ENCODE peak calls at places on chromosomes 7 and 10, in four cellular contexts. R is PC-3, Q is GM23248, Y is HCT116. G is an unnamed sample. For H3K9me2, the result is how much of the 10 kb centered on the place peaks cover.

GRCh38 chr7:101564778-101565211 is 64.3 kb downstream of the MYL10 start:
- DNase-seq in R (peak), Q (peak), Y (peak), G (peak)

GRCh38 chr7:42694894-42695553 is 216.8 kb downstream of the C7orf25 start:
- DNase-seq in R (peak), Q (peak), Y (no peak), G (no peak)

GRCh38 chr10:47438857-47439474 is 44.9 kb downstream of the ANXA8 start:
- DNase-seq in R (peak), Q (peak), Y (peak), G (peak)

GRCh38 chr7:33903770-33904679 is 1.3 kb upstream of the BMPER start:
- DNase-seq in R (no peak), Q (peak), Y (no peak), G (no peak)

GRCh38 chr7:101754432-101755159 is 62.8 kb upstream of the CUX1 start:
- DNase-seq in R (peak), Q (peak), Y (no peak), G (no peak)

GRCh38 chr10:60312818-60313588 is 76.7 kb downstream of the ANK3 start:
- DNase-seq in R (peak), Q (peak), Y (peak), G (no peak)

GRCh38 chr7:156639426-156640256 is 933 bp upstream of the RNF32 start:
- DNase-seq in R (no peak), Q (peak), Y (no peak), G (no peak)

GRCh38 chr7:112162161-112163020 is 43.8 kb downstream of the DOCK4 start:
- DNase-seq in R (peak), Q (no peak), Y (no peak), G (no peak)

GRCh38 chr7:102220229-102220850 is 66.3 kb upstream of the SH2B2 start:
- DNase-seq in R (no peak), Q (no peak), Y (no peak), G (no peak)

GRCh38 chr7:133845005-133845404 is 282.1 kb upstream of the LRGUK start:
- DNase-seq in R (no peak), Q (no peak), Y (no peak), G (no peak)

GRCh38 chr10:91567815-91568214 is 65.1 kb downstream of the PPP1R3C start:
- DNase-seq in R (no peak), Q (peak), Y (no peak), G (no peak)

GRCh38 chr10:80265740-80266512 is 23.5 kb downstream of the MAT1A start:
- DNase-seq in R (no peak), Q (no peak), Y (no peak), G (no peak)

GRCh38 chr10:116721991-116722392 is 20.4 kb downstream of the HSPA12A start:
- DNase-seq in R (no peak), Q (no peak), Y (no peak), G (no peak)

GRCh38 chr7:39085189-39085588 is 107.5 kb downstream of the POU6F2 start:
- DNase-seq in R (no peak), Q (no peak), Y (no peak), G (no peak)
- H2AFZ ChIP-seq in R (no peak), Q (no peak), Y (no peak), G (no peak)

GRCh38 chr7:131899271-131900030 is 343.0 kb upstream of the PODXL start:
- DNase-seq in R (no peak), Q (peak), Y (no peak), G (no peak)

GRCh38 chr7:131896189-131896855 is 339.9 kb upstream of the PODXL start:
- DNase-seq in R (no peak), Q (no peak), Y (no peak), G (no peak)

GRCh38 chr7:131895541-131896173 is 339.2 kb upstream of the PODXL start:
- DNase-seq in R (peak), Q (peak), Y (peak), G (no peak)

GRCh38 chr7:131893627-131894345 is 337.4 kb upstream of the PODXL start:
- DNase-seq in R (no peak), Q (peak), Y (no peak), G (no peak)

DNA sequence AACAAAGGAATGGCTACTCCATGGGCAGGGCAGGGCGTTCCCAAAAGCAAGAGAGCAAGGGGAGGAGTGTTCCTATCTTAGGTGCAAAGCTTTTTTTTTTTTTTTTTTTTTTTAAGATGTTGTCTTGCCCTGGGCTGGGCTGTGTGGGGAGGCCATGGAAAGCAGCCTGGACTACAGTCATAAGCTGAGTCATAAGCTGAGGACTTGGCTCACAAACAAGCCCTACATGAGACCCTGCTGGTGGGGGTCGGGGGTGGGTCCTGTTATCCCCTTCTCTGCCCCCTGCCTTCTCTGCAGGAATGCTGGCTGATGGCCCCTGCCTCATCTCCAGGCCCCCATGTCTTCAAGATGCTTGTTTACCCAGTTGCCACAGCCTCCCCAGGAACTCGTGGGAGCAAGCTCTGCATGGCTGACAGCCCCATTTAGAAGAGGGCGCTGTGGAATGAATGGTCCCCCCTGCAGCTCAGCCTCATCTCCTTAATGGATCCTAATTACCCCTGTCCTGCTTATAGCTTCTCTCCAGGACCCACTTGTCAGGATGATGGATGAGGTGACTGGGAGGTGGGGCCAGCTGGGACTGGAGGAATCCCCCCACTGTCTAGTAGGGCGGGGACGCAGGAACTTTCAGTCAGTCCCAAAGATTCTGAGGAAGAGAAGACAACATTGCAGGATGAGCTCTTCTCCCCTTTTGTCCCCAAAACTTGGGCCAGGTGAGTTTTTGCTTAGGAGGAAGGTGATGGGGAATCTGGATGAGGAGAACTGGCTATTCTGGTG is 340.8 kb upstream of the PODXL start:
- DNase-seq in R (peak), Q (peak), Y (peak), G (no peak)
- H3K9me2 ChIP-seq in R (under half), Q (under half), Y (under half), G (under half)

DNA sequence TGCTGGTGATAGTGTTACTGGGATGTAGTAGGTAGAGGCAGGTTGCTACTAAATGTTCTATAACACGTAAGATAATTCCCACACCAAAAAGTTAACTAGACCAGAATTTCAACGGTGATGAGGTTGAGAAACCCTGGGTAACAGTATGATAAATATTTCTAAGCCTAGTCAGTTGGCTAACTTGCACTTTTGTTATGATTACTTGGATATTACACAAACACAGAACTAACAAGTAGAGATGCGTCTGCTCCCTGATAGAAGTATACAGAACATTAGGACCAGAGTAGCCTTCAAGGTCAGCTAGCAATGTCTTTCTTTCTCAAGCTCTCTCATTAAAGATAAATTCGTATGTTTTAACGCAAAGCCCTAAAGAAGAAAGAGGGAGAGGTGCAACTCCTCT is 86.2 kb upstream of the FZD8 start:
- DNase-seq in R (no peak), Q (peak), Y (no peak), G (no peak)
- H2AFZ ChIP-seq in R (no peak), Q (no peak), Y (no peak), G (no peak)

GRCh38 chr7:131897790-131898165 is 341.4 kb upstream of the PODXL start:
- DNase-seq in R (no peak), Q (no peak), Y (no peak), G (no peak)
- H3K9me2 ChIP-seq in R (under half), Q (under half), Y (under half), G (under half)

GRCh38 chr7:27244488-27245123 is 2.0 kb downstream of the EVX1 start:
- DNase-seq in R (no peak), Q (no peak), Y (no peak), G (no peak)
- H2AFZ ChIP-seq in R (no peak), Q (no peak), Y (no peak), G (no peak)

DNA sequence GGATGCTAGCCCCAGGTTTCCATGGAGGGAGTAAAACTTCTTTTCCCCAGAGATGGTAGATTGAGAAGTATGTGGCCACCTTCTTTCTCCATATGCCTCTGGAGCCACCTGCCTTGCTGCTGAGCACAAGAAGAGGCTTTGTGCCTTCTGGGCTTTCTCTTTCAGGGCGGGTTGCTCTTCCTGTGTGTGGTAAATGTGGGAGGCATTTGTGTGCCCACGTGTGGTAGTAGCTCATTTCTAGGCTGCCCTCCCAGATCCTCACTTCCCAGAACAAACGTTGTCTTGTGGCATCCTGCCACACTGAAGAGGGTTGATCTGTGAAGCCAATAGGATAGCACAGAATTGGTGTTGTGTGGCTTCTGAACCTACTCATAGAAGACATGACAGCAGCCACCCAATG is 342.0 kb upstream of the PODXL start:
- DNase-seq in R (peak), Q (peak), Y (no peak), G (no peak)
- H3K9me2 ChIP-seq in R (under half), Q (under half), Y (under half), G (under half)